ENCODE peak calls at places on chromosomes 3 and 15, in four cellular contexts. G is HCT116, D is H1, X is HepG2. Q is an unnamed sample.

GRCh38 chr3:72288955-72289707 is 504.2 kb upstream of the PROK2 start:
- DNase-seq in G (no peak), D (no peak), X (no peak), Q (peak)

GRCh38 chr3:167575000-167575399 is 78.7 kb downstream of the WDR49 start:
- DNase-seq in G (no peak), D (no peak), X (no peak), Q (no peak)

GRCh38 chr3:13371100-13372075 is 48.7 kb downstream of the NUP210 start:
- DNase-seq in G (no peak), D (no peak), X (no peak), Q (no peak)

GRCh38 chr3:31129241-31129640 is 234.8 kb upstream of the GADL1 start:
- DNase-seq in G (no peak), D (no peak), X (no peak), Q (no peak)

GRCh38 chr3:13143381-13144004 is 70.3 kb upstream of the IQSEC1 start:
- DNase-seq in G (no peak), D (no peak), X (no peak), Q (peak)

GRCh38 chr3:29555590-29555989 is 274.7 kb downstream of the RBMS3 start:
- DNase-seq in G (no peak), D (no peak), X (no peak), Q (no peak)

GRCh38 chr15:47824185-47824584 is 106.9 kb downstream of the SEMA6D start:
- DNase-seq in G (no peak), D (no peak), X (no peak), Q (no peak)

GRCh38 chr3:24846286-24846860 is 351.7 kb upstream of the THRB start:
- DNase-seq in G (no peak), D (no peak), X (no peak), Q (no peak)

GRCh38 chr3:129276385-129276784 is 2.3 kb upstream of the HMCES start:
- DNase-seq in G (no peak), D (no peak), X (no peak), Q (no peak)

GRCh38 chr3:147419731-147420360 is 10.7 kb downstream of the ZIC1 start:
- DNase-seq in G (no peak), D (no peak), X (no peak), Q (no peak)

GRCh38 chr3:147419062-147419701 is 10.0 kb downstream of the ZIC1 start:
- DNase-seq in G (no peak), D (peak), X (no peak), Q (peak)

GRCh38 chr3:147417896-147418295 is 8.7 kb downstream of the ZIC1 start:
- DNase-seq in G (no peak), D (no peak), X (no peak), Q (no peak)

GRCh38 chr3:147420361-147421183 is 11.4 kb downstream of the ZIC1 start:
- DNase-seq in G (no peak), D (no peak), X (no peak), Q (no peak)

GRCh38 chr3:147418352-147418751 is 9.2 kb downstream of the ZIC1 start:
- DNase-seq in G (no peak), D (no peak), X (no peak), Q (no peak)
- TF ChIP-seq FOSL1 in G (no peak), D (no peak), X (no peak), Q (no peak)

DNA sequence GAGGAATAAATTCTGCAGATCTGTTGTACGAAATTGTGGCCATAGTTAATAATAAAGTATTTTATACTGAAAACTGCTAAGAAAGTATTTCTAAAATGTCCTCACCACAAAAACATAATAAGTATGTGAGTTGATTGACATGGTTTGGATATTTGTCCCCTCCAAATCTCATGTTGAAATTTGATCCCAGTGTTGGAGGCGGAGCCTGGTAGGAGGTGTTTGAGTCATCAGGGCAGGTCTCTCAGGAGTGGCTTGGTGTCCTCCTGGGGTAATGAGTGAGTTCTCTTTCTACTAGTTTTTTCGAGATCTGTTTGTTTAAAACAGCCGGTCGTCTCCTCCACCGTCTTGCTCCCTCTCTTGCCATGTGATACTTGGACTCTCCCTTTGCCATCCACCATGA is 424.1 kb upstream of the KCNMB2 start:
- DNase-seq in G (no peak), D (no peak), X (no peak), Q (no peak)
- TF ChIP-seq FOSL1 in G (no peak), D (no peak), X (no peak), Q (no peak)

GRCh38 chr3:133213942-133214341 is 175.8 kb downstream of the TMEM108 start:
- DNase-seq in G (no peak), D (no peak), X (no peak), Q (no peak)
- TF ChIP-seq FOSL1 in G (no peak), D (no peak), X (no peak), Q (no peak)

GRCh38 chr15:99631256-99631655 is 65.5 kb downstream of the MEF2A start:
- DNase-seq in G (no peak), D (no peak), X (no peak), Q (no peak)
- TF ChIP-seq FOSL1 in G (no peak), D (no peak), X (no peak), Q (no peak)

DNA sequence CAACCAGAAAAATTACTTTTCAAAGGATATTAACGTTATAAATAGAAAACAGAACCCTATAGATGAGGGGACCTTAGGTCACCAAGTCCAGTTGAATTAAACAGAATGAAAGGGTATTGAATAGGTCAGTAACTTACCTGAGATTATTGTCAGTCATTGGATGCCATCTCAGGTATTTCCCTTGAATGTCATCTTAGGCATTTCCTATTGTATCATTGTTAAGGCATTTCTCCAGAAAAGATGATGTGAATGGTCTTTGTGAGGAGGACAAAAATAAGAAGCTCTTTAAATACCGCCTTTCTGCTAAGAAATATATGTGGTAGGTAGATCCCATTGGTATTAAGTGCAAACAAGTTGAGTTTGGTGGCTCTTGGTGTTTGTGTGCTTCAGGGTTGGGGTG is 55.6 kb downstream of the CHD2 start:
- DNase-seq in G (no peak), D (no peak), X (no peak), Q (no peak)
- TF ChIP-seq FOSL1 in G (no peak), D (no peak), X (no peak), Q (no peak)